ENCODE peak calls at places on chromosome 22, in seven cellular contexts. M is AG20443, K is NCI-H2081, B is MG63, A is posterior cingulate gyrus, T is GM10248, G is T-helper 2 cell. Y is an unnamed sample.

GRCh38 chr22:27329471-27329870 is 472.1 kb downstream of the MN1 start:
- DNase-seq in B (no peak), G (no peak), T (no peak), A (no peak), M (no peak), K (no peak), Y (no peak)

GRCh38 chr22:28139993-28140392 is 220.9 kb upstream of the PITPNB start:
- DNase-seq in M (peak; percentile 71), T (no peak), B (peak; percentile 34), K (no peak), A (no peak), G (no peak), Y (peak; percentile 69)

GRCh38 chr22:41699264-41700104 is at the start of gene MEI1:
- DNase-seq in T (peak; percentile 93), G (peak; percentile 72), A (peak; percentile 88), K (no peak), M (peak; percentile 98), B (no peak), Y (no peak)

GRCh38 chr22:45164217-45165123 is 745 bp downstream of the NUP50 start:
- DNase-seq in A (no peak), G (no peak), M (peak; percentile 43), B (peak; percentile 25), T (peak; percentile 53), K (no peak), Y (no peak)

GRCh38 chr22:37731804-37732471 is 35.1 kb downstream of the TRIOBP start:
- DNase-seq in G (no peak), M (no peak), A (no peak), K (no peak), B (no peak), T (peak; percentile 54), Y (no peak)

GRCh38 chr22:22892096-22893052 is 4.8 kb downstream of the IGLL5 start:
- DNase-seq in A (no peak), M (no peak), B (no peak), K (no peak), G (no peak), T (no peak), Y (no peak)

GRCh38 chr22:22515890-22516289 is 4.2 kb downstream of the ZNF280A start:
- DNase-seq in M (no peak), K (no peak), B (no peak), T (no peak), G (no peak), A (no peak), Y (no peak)

GRCh38 chr22:37894939-37895670 is 11.0 kb upstream of the MICALL1 start:
- DNase-seq in T (no peak), G (no peak), M (no peak), A (no peak), K (no peak), B (no peak), Y (no peak)

GRCh38 chr22:30423296-30423958 is 2.1 kb upstream of the MTFP1 start:
- DNase-seq in M (no peak), A (no peak), G (no peak), B (no peak), T (no peak), K (peak; percentile 47), Y (no peak)

GRCh38 chr22:39690901-39691620 is 120.5 kb downstream of the CACNA1I start:
- DNase-seq in M (no peak), B (no peak), A (peak; percentile 69), T (no peak), G (no peak), K (no peak), Y (no peak)

GRCh38 chr22:46763051-46763705 is 728 bp downstream of the TBC1D22A start:
- DNase-seq in A (no peak), B (peak; percentile 41), K (no peak), M (peak; percentile 56), T (peak; percentile 85), G (peak; percentile 81), Y (no peak)

GRCh38 chr22:36221799-36222751 is 17.3 kb downstream of the APOL2 start:
- DNase-seq in M (peak; percentile 32), G (no peak), T (peak; percentile 57), B (peak; percentile 32), K (peak; percentile 37), A (peak; percentile 57), Y (no peak)

GRCh38 chr22:38946771-38947170 is 10.6 kb upstream of the APOBEC3A start:
- DNase-seq in M (no peak), B (no peak), G (no peak), K (no peak), T (no peak), A (no peak), Y (no peak)

GRCh38 chr22:30044369-30044768 is 35.9 kb upstream of the HORMAD2 start:
- DNase-seq in M (peak; percentile 87), A (no peak), B (peak; percentile 70), G (no peak), K (no peak), T (no peak), Y (peak; percentile 67)

GRCh38 chr22:35684270-35684700 is 33.4 kb upstream of the APOL5 start:
- DNase-seq in T (no peak), M (peak; percentile 38), K (no peak), G (no peak), B (no peak), A (peak; percentile 32), Y (peak; percentile 15)

GRCh38 chr22:47411006-47411405 is 648.6 kb downstream of the TBC1D22A start:
- DNase-seq in T (no peak), B (no peak), M (no peak), A (no peak), K (no peak), G (no peak), Y (no peak)

GRCh38 chr22:25159028-25159427 is 40.6 kb upstream of the CRYBB3 start:
- DNase-seq in A (peak; percentile 60), G (no peak), M (peak; percentile 26), K (no peak), T (no peak), B (peak; percentile 49), Y (no peak)

GRCh38 chr22:24500251-24500820 is 5.2 kb downstream of the UPB1 start:
- DNase-seq in T (no peak), M (no peak), K (no peak), G (no peak), A (no peak), B (no peak), Y (no peak)

Y was measured in GM04503.